ENCODE peak calls at places on chromosomes 1 and 21, in eight cellular contexts. J, X, Q, P, S, M, F and R are unnamed samples.

GRCh38 chr1:25771246-25772114 is 28.5 kb upstream of the SELENON start:
- DNase-seq in P (no peak), S (peak), M (no peak), F (no peak), X (peak), J (no peak), Q (no peak), R (no peak)

GRCh38 chr1:113437554-113438341 is 47.4 kb downstream of the MAGI3 start:
- DNase-seq in Q (no peak), X (no peak), M (no peak), P (no peak), S (no peak), F (no peak), J (no peak), R (no peak)

GRCh38 chr1:232403017-232403714 is 226.8 kb downstream of the SIPA1L2 start:
- DNase-seq in J (no peak), M (no peak), P (no peak), S (no peak), X (peak), F (no peak), Q (no peak), R (no peak)

GRCh38 chr1:17531343-17531681 is 8.2 kb upstream of the ARHGEF10L start:
- DNase-seq in P (no peak), S (no peak), X (no peak), M (no peak), F (no peak), Q (no peak), J (no peak), R (no peak)

GRCh38 chr21:31339736-31340135 is 4.3 kb downstream of the TIAM1 start:
- DNase-seq in J (no peak), F (no peak), S (no peak), Q (no peak), M (no peak), P (no peak), X (no peak), R (no peak)

GRCh38 chr1:179228783-179229213 is 679 bp downstream of the ABL2 start:
- DNase-seq in M (peak), P (peak), X (peak), Q (no peak), J (peak), S (peak), F (peak), R (peak)

GRCh38 chr1:69278923-69279322 is 288.8 kb upstream of the LRRC7 start:
- DNase-seq in F (no peak), X (no peak), P (no peak), Q (no peak), S (no peak), M (no peak), J (no peak), R (no peak)

GRCh38 chr1:63189677-63190076 is 132.7 kb upstream of the FOXD3 start:
- DNase-seq in P (no peak), J (no peak), X (no peak), F (no peak), S (peak), Q (no peak), M (no peak), R (no peak)

GRCh38 chr1:59697138-59697811 is 117.5 kb upstream of the HOOK1 start:
- DNase-seq in Q (no peak), J (peak), M (no peak), P (no peak), F (no peak), X (no peak), S (no peak), R (no peak)

GRCh38 chr1:162187676-162188075 is 118.2 kb downstream of the NOS1AP start:
- DNase-seq in X (no peak), F (peak), S (no peak), M (no peak), Q (no peak), P (no peak), J (peak), R (no peak)

GRCh38 chr21:24450119-24450518 is 1157.2 kb downstream of the MRPL39 start:
- DNase-seq in X (no peak), F (no peak), P (no peak), S (no peak), M (no peak), Q (no peak), J (no peak), R (no peak)

GRCh38 chr1:35476099-35476674 is 81.0 kb downstream of the KIAA0319L start:
- DNase-seq in Q (no peak), P (no peak), X (no peak), M (no peak), S (no peak), J (no peak), F (no peak), R (no peak)

GRCh38 chr1:231626951-231627614 is 493 bp downstream of the DISC1 start:
- DNase-seq in M (peak), P (no peak), J (peak), Q (peak), X (peak), S (peak), F (peak), R (peak)

GRCh38 chr1:67847466-67847865 is 14.2 kb upstream of the GNG12 start:
- DNase-seq in F (no peak), J (no peak), M (no peak), X (no peak), P (no peak), S (no peak), Q (no peak), R (no peak)

GRCh38 chr1:44318097-44319088 is 36.7 kb downstream of the ERI3 start:
- DNase-seq in P (no peak), X (peak), J (peak), Q (no peak), F (no peak), M (peak), S (peak), R (no peak)

GRCh38 chr1:117541003-117541402 is 64.8 kb upstream of the TENT5C start:
- DNase-seq in M (no peak), X (no peak), J (peak), S (no peak), Q (peak), F (no peak), P (no peak), R (no peak)

GRCh38 chr1:88608139-88608943 is 75.7 kb upstream of the PKN2 start:
- DNase-seq in M (no peak), P (no peak), S (peak), F (no peak), Q (no peak), J (peak), X (no peak), R (no peak)

GRCh38 chr21:42423197-42423675 is 19.5 kb downstream of the UBASH3A start:
- DNase-seq in J (no peak), S (no peak), F (no peak), Q (no peak), P (no peak), M (no peak), X (no peak), R (no peak)

GRCh38 chr1:220894025-220894923 is 15.0 kb downstream of the HLX start:
- DNase-seq in P (no peak), X (no peak), M (peak), F (no peak), J (no peak), Q (no peak), S (no peak), R (no peak)

GRCh38 chr1:184911103-184911502 is 63.2 kb downstream of the NIBAN1 start:
- DNase-seq in J (peak), P (no peak), X (no peak), Q (no peak), S (no peak), F (no peak), M (no peak), R (no peak)

GRCh38 chr1:70864302-70864701 is 183.3 kb downstream of the PTGER3 start:
- DNase-seq in J (no peak), F (no peak), X (no peak), Q (no peak), P (no peak), S (no peak), M (no peak), R (no peak)

GRCh38 chr21:41459884-41460534 is 34.0 kb downstream of the MX1 start:
- DNase-seq in P (no peak), Q (no peak), S (no peak), J (no peak), F (no peak), X (no peak), M (no peak), R (no peak)

GRCh38 chr1:184212649-184213314 is 161.3 kb downstream of the TSEN15 start:
- DNase-seq in F (no peak), Q (no peak), J (peak), M (no peak), X (no peak), S (no peak), P (no peak), R (no peak)

GRCh38 chr1:39332828-39333227 is 128.3 kb downstream of the MACF1 start:
- DNase-seq in F (no peak), X (no peak), J (no peak), S (no peak), Q (no peak), M (no peak), P (no peak), R (no peak)

GRCh38 chr1:15849775-15850449 is 2.4 kb downstream of the SPEN start:
- DNase-seq in M (peak), P (no peak), Q (no peak), J (peak), S (peak), X (peak), F (peak), R (peak)

GRCh38 chr1:15847893-15848142 is 311 bp downstream of the SPEN start:
- DNase-seq in S (no peak), F (no peak), J (no peak), P (no peak), M (no peak), Q (no peak), X (no peak), R (no peak)

GRCh38 chr1:15848929-15849774 is 1.6 kb downstream of the SPEN start:
- DNase-seq in F (peak), J (peak), X (peak), S (peak), M (peak), Q (peak), P (peak), R (peak)

GRCh38 chr1:15848143-15848928 is 829 bp downstream of the SPEN start:
- DNase-seq in X (peak), J (no peak), Q (no peak), P (no peak), S (peak), M (peak), F (no peak), R (no peak)

GRCh38 chr1:15847100-15847892 is at the start of gene SPEN:
- DNase-seq in X (peak), F (peak), S (peak), J (peak), M (peak), P (peak), Q (peak), R (peak)
- TF ChIP-seq CTCF in X (no peak), F (peak), S (no peak), J (no peak), M (peak), P (no peak), Q (peak), R (peak)

GRCh38 chr1:12342261-12343003 is 112.6 kb downstream of the VPS13D start:
- DNase-seq in P (no peak), M (no peak), S (no peak), Q (no peak), J (no peak), F (no peak), X (peak), R (no peak)

GRCh38 chr1:12345350-12346217 is 115.8 kb downstream of the VPS13D start:
- DNase-seq in J (no peak), M (no peak), S (no peak), X (no peak), F (no peak), P (no peak), Q (no peak), R (no peak)

GRCh38 chr1:12341667-12342066 is 111.8 kb downstream of the VPS13D start:
- DNase-seq in F (no peak), M (no peak), Q (no peak), P (no peak), S (no peak), X (no peak), J (no peak), R (no peak)

GRCh38 chr1:12344611-12345299 is 114.9 kb downstream of the VPS13D start:
- DNase-seq in M (no peak), F (peak), J (no peak), X (peak), S (peak), P (no peak), Q (no peak), R (peak)

DNA sequence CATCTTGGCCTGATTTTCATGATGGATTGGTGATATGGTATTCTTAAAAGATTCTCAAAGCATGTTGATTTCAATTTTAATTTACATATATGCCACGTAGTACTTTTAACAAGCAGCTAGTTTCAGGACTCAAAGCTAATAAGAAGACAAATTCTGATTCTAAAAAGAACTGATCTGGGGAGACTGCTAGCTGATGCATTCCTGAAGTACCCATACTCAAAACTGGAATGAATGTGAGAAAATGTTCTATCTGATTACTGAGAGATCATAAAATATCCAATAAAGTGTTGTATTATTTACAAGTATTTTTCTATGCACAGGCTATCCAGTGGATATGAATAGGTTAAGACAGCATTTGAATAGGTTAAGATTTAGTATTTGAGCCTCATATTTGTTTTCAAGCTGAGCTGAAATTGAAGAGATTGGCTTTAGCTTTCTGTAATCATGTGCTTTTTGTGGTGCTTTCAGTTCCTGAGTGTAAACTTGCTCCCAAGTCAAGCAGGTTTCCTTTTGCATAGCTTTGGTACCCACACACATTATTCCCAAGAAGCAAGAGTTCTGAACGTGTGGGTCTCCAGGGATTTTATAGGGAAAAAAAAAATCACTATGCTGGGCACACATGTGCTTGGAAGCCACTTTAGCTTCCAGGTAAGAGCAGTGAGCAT is 114.1 kb downstream of the VPS13D start:
- DNase-seq in P (no peak), S (no peak), F (no peak), M (no peak), J (no peak), X (no peak), Q (no peak), R (no peak)
- H3K4me3 ChIP-seq in P (no peak), S (no peak), F (no peak), M (no peak), J (no peak), X (peak), Q (no peak), R (peak)

DNA sequence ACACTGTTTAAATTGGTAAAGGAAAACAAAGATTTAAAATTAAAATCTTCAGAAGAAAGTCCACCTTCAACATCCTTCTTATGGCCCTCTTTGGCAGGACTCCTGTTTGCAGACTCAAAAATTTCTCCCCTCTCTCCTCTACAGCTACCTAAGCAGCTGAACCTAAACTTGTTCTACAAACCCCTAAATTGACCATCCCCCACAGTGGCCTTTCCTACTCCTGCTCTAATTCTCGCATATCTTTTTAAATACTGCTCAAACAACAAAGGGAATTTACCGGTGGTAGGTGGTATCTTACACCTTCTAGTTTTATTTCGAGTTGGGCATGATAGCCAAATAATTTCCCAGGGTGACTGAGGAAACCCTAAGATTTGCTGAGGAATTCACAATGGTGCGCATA is 53.5 kb upstream of the PDC start:
- DNase-seq in X (no peak), P (no peak), Q (no peak), S (no peak), F (no peak), M (no peak), J (no peak), R (no peak)
- TF ChIP-seq CTCF in X (no peak), P (no peak), Q (no peak), S (no peak), F (no peak), M (no peak), J (no peak), R (no peak)

GRCh38 chr1:93694039-93694438 is 12.4 kb upstream of the BCAR3 start:
- DNase-seq in Q (no peak), P (no peak), S (no peak), X (no peak), F (peak), M (no peak), J (no peak), R (no peak)
- H3K4me3 ChIP-seq in Q (no peak), P (no peak), S (no peak), X (no peak), F (no peak), M (no peak), J (no peak), R (no peak)

DNA sequence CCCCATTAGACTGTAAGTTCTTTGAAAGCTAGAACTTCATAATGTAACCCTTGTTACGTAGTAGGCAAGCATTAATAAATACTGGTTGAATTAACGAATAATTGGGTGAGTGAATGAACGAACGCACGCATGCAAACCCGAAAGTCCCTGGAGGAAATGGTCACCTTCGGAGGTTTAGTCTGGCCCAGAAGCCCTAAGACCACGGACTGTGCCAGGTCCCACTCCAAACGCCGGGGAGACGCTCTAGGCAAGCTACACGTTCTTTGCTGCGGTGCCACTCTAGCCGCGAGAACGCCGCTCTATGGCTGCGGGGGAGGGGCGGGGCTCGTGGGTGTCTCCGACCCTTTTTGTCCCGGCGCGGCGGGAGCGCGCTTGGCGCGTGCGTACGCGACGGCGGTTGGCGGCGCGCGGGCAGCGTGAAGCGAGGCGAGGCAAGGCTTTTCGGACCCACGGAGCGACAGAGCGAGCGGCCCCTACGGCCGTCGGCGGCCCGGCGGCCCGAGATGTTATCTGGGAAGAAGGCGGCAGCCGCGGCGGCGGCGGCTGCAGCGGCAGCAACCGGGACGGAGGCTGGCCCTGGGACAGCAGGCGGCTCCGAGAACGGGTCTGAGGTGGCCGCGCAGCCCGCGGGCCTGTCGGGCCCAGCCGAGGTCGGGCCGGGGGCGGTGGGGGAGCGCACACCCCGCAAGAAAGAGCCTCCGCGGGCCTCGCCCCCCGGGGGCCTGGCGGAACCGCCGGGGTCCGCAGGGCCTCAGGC is at the start of gene KDM1A:
- DNase-seq in P (peak), S (peak), Q (peak), X (peak), M (peak), F (peak), J (peak), R (peak)
- TF ChIP-seq CTCF in P (peak), S (peak), Q (no peak), X (no peak), M (peak), F (no peak), J (no peak), R (peak)

DNA sequence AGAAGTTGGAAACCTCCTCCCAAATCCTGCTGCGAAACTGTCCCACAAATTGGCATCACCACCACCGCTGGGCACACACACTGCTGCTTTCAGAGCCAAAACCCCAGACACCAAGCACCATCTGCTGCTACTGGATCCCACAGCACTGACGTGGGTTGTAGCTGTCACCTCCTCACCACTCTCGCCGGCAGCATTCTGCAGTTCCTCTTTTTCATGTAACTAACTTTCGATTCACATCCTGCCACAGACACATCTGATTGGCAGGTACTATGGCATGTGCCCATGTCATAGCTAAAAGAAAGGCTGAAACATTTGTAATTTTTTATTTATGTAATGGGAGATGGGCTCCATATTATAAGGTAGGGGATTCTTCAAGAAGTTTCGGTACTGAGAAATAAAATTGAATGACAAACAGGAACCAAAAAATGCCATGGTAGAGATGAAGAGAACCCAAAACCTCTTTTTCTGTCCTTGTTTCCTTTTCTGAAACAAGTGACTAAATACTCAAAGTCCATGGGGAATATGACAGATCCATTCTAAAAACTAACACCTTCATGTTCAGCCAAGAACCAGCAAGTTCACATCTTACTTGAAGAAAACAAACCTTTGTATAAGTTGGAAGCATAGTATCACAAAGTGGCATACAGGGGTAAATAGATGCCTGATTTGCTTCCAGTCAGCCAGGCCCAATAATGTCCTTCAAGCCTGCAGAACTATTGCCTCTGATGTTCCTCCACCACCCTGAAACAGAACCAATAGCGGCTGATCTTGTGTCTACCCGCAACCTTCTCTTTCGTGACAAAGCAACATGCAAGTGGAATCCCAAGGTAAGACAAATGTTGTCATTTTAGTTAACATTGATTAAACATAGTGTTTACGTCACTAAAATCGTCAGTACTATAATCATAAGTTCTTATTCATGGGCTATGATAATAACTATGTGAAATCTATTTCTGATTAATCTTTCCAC is 26.6 kb upstream of the RGS13 start:
- DNase-seq in S (no peak), X (peak), M (no peak), Q (no peak), F (peak), J (no peak), P (no peak), R (peak)
- H3K4me3 ChIP-seq in S (no peak), X (no peak), M (no peak), Q (no peak), F (no peak), J (no peak), P (no peak), R (no peak)

GRCh38 chr1:86499987-86500593 is 31.4 kb downstream of the CLCA1 start:
- DNase-seq in P (no peak), J (peak), S (peak), F (no peak), X (no peak), Q (no peak), M (no peak), R (no peak)
- TF ChIP-seq CTCF in P (peak), J (peak), S (peak), F (peak), X (peak), Q (peak), M (peak), R (peak)